ENCODE peak calls at places on chromosomes 16 and 17, in ten cellular contexts. A is BE2C, S is HFF-Myc, R is astrocyte, M is choroid plexus epithelial cell, Q is Karpas-422, N is heart left ventricle, X is HL-60, C is kidney, W is left lung. V is an unnamed sample.

GRCh38 chr17:82301916-82302497 is 15.4 kb downstream of the CD7 start:
- DNase-seq in A (no peak), S (no peak), R (no peak), M (no peak), Q (no peak), N (no peak), X (peak), C (peak), W (no peak), V (peak)

GRCh38 chr16:87344931-87345631 is 27.9 kb upstream of the C16orf95 start:
- DNase-seq in A (no peak), S (no peak), R (no peak), M (peak), Q (no peak), N (peak), X (peak), C (no peak), W (peak), V (peak)

GRCh38 chr17:57603978-57604377 is 141.1 kb downstream of the CCDC182 start:
- DNase-seq in A (no peak), S (no peak), R (no peak), M (no peak), Q (peak), N (no peak), X (peak), C (no peak), W (no peak), V (peak)

GRCh38 chr17:10001296-10001904 is 96.3 kb upstream of the RCVRN start:
- DNase-seq in A (no peak), S (no peak), R (no peak), M (no peak), Q (no peak), N (no peak), X (no peak), C (no peak), W (no peak), V (no peak)

GRCh38 chr16:89801800-89802199 is 14.6 kb downstream of the FANCA start:
- DNase-seq in A (no peak), S (peak), R (no peak), M (peak), Q (no peak), N (no peak), X (no peak), C (no peak), W (no peak), V (no peak)

GRCh38 chr17:12485361-12485911 is 180.3 kb upstream of the MYOCD start:
- DNase-seq in A (no peak), S (no peak), R (peak), M (peak), Q (no peak), N (no peak), X (no peak), C (no peak), W (no peak), V (no peak)

GRCh38 chr16:50263940-50264929 is 2.1 kb upstream of the ADCY7 start:
- DNase-seq in A (no peak), S (no peak), R (peak), M (no peak), Q (no peak), N (no peak), X (no peak), C (peak), W (no peak), V (no peak)

GRCh38 chr16:68656771-68657170 is 11.7 kb downstream of the CDH3 start:
- DNase-seq in A (no peak), S (no peak), R (no peak), M (no peak), Q (no peak), N (no peak), X (no peak), C (no peak), W (no peak), V (no peak)

GRCh38 chr17:73787721-73788051 is 143.4 kb upstream of the SDK2 start:
- DNase-seq in A (no peak), S (no peak), R (no peak), M (no peak), Q (no peak), N (no peak), X (no peak), C (no peak), W (no peak), V (no peak)

GRCh38 chr17:36731091-36731490 is 129.7 kb downstream of the MRM1 start:
- DNase-seq in A (no peak), S (no peak), R (no peak), M (no peak), Q (no peak), N (no peak), X (no peak), C (no peak), W (no peak), V (no peak)

GRCh38 chr17:44355642-44356099 is 8.0 kb downstream of the FAM171A2 start:
- DNase-seq in A (no peak), S (no peak), R (no peak), M (no peak), Q (no peak), N (no peak), X (no peak), C (no peak), W (no peak), V (no peak)

GRCh38 chr17:63740464-63741181 is 976 bp downstream of the STRADA start:
- DNase-seq in A (no peak), S (no peak), R (no peak), M (peak), Q (peak), N (no peak), X (no peak), C (no peak), W (no peak), V (no peak)

GRCh38 chr17:2178798-2179505 is 124.0 kb downstream of the HIC1 start:
- DNase-seq in A (no peak), S (no peak), R (no peak), M (peak), Q (no peak), N (peak), X (no peak), C (peak), W (peak), V (peak)

GRCh38 chr16:87461466-87461975 is 31.3 kb downstream of the ZCCHC14 start:
- DNase-seq in A (peak), S (no peak), R (peak), M (peak), Q (peak), N (peak), X (peak), C (peak), W (peak), V (peak)

GRCh38 chr17:42849031-42849430 is 2.0 kb upstream of the AOC3 start:
- DNase-seq in A (no peak), S (no peak), R (no peak), M (no peak), Q (no peak), N (no peak), X (no peak), C (no peak), W (no peak), V (no peak)

GRCh38 chr17:75271955-75272847 is 1.2 kb upstream of the MIF4GD start:
- DNase-seq in A (peak), S (no peak), R (no peak), M (no peak), Q (peak), N (peak), X (peak), C (no peak), W (no peak), V (no peak)

GRCh38 chr17:59827721-59828477 is 64.8 kb downstream of the TUBD1 start:
- DNase-seq in A (peak), S (no peak), R (no peak), M (no peak), Q (no peak), N (no peak), X (no peak), C (no peak), W (no peak), V (no peak)

GRCh38 chr17:42392664-42393415 is 4.6 kb upstream of the STAT3 start:
- DNase-seq in A (no peak), S (no peak), R (no peak), M (no peak), Q (no peak), N (no peak), X (no peak), C (no peak), W (no peak), V (no peak)

GRCh38 chr17:55284001-55284884 is 19.5 kb downstream of the HLF start:
- DNase-seq in A (no peak), S (no peak), R (no peak), M (no peak), Q (no peak), N (no peak), X (no peak), C (no peak), W (no peak), V (peak)

GRCh38 chr17:20310481-20310880 is 156.9 kb downstream of the LGALS9B start:
- DNase-seq in A (no peak), S (no peak), R (no peak), M (no peak), Q (no peak), N (no peak), X (no peak), C (no peak), W (no peak), V (no peak)

GRCh38 chr16:29699324-29700219 is 20.6 kb downstream of the QPRT start:
- DNase-seq in A (no peak), S (no peak), R (no peak), M (no peak), Q (peak), N (no peak), X (no peak), C (no peak), W (no peak), V (peak)

GRCh38 chr17:2736956-2737355 is 12.5 kb downstream of the CCDC92B start:
- DNase-seq in A (peak), S (no peak), R (no peak), M (no peak), Q (no peak), N (no peak), X (no peak), C (no peak), W (no peak), V (no peak)

GRCh38 chr16:1794908-1795666 is 1.6 kb upstream of the IGFALS start:
- DNase-seq in A (no peak), S (no peak), R (no peak), M (no peak), Q (no peak), N (peak), X (no peak), C (peak), W (no peak), V (no peak)

GRCh38 chr16:16014329-16015224 is 65.2 kb downstream of the ABCC1 start:
- DNase-seq in A (peak), S (no peak), R (peak), M (peak), Q (no peak), N (peak), X (no peak), C (peak), W (no peak), V (no peak)

GRCh38 chr17:77089118-77089477 is 51.7 kb upstream of the SEC14L1 start:
- DNase-seq in A (no peak), S (no peak), R (no peak), M (no peak), Q (peak), N (no peak), X (no peak), C (no peak), W (no peak), V (no peak)

GRCh38 chr16:56360117-56361008 is 65.0 kb downstream of the AMFR start:
- DNase-seq in A (no peak), S (no peak), R (no peak), M (no peak), Q (no peak), N (no peak), X (no peak), C (peak), W (no peak), V (no peak)

GRCh38 chr16:4179020-4179419 is 62.8 kb upstream of the ADCY9 start:
- DNase-seq in A (no peak), S (no peak), R (peak), M (peak), Q (no peak), N (no peak), X (peak), C (no peak), W (peak), V (no peak)

GRCh38 chr17:63286254-63286653 is 159.9 kb downstream of the CYB561 start:
- DNase-seq in A (no peak), S (no peak), R (no peak), M (no peak), Q (no peak), N (no peak), X (no peak), C (no peak), W (no peak), V (no peak)

GRCh38 chr17:67390646-67391480 is 13.8 kb downstream of the PITPNC1 start:
- DNase-seq in A (no peak), S (peak), R (peak), M (peak), Q (no peak), N (peak), X (no peak), C (peak), W (peak), V (peak)

GRCh38 chr16:230949-231348 is 1.7 kb upstream of the LUC7L start:
- DNase-seq in A (no peak), S (no peak), R (no peak), M (no peak), Q (no peak), N (no peak), X (no peak), C (no peak), W (no peak), V (no peak)

GRCh38 chr17:55448681-55449080 is 27.0 kb upstream of the MMD start:
- DNase-seq in A (no peak), S (peak), R (peak), M (peak), Q (no peak), N (no peak), X (no peak), C (no peak), W (no peak), V (no peak)

GRCh38 chr16:29645699-29646187 is 17.3 kb upstream of the SPN start:
- DNase-seq in A (peak), S (no peak), R (no peak), M (peak), Q (peak), N (no peak), X (peak), C (no peak), W (no peak), V (no peak)

GRCh38 chr17:74584307-74584706 is 7.8 kb downstream of the CD300LD start:
- DNase-seq in A (no peak), S (no peak), R (no peak), M (no peak), Q (no peak), N (no peak), X (no peak), C (no peak), W (no peak), V (no peak)

GRCh38 chr16:85986931-85987749 is 88.2 kb downstream of the IRF8 start:
- DNase-seq in A (peak), S (no peak), R (no peak), M (no peak), Q (peak), N (no peak), X (no peak), C (peak), W (no peak), V (no peak)

GRCh38 chr17:30969989-30970680 is 704 bp upstream of the RNF135 start:
- DNase-seq in A (no peak), S (no peak), R (peak), M (peak), Q (peak), N (no peak), X (no peak), C (no peak), W (peak), V (peak)
- H3K4me3 ChIP-seq in A (no peak), S (peak), R (peak), M (peak), Q (peak), N (peak), X (peak), C (peak), W (peak), V (no peak)

GRCh38 chr16:54454616-54455015 is 168.0 kb upstream of the IRX3 start:
- DNase-seq in A (no peak), S (no peak), R (no peak), M (no peak), Q (no peak), N (no peak), X (no peak), C (no peak), W (no peak), V (no peak)
- H3K4me3 ChIP-seq in A (no peak), S (no peak), R (no peak), M (no peak), Q (no peak), N (no peak), X (no peak), C (no peak), W (no peak), V (no peak)

GRCh38 chr17:69326302-69327059 is 452 bp downstream of the ABCA5 start:
- DNase-seq in A (no peak), S (no peak), R (peak), M (peak), Q (peak), N (no peak), X (no peak), C (no peak), W (no peak), V (no peak)
- H3K4me3 ChIP-seq in A (peak), S (peak), R (peak), M (peak), Q (peak), N (peak), X (peak), C (peak), W (peak), V (peak)

DNA sequence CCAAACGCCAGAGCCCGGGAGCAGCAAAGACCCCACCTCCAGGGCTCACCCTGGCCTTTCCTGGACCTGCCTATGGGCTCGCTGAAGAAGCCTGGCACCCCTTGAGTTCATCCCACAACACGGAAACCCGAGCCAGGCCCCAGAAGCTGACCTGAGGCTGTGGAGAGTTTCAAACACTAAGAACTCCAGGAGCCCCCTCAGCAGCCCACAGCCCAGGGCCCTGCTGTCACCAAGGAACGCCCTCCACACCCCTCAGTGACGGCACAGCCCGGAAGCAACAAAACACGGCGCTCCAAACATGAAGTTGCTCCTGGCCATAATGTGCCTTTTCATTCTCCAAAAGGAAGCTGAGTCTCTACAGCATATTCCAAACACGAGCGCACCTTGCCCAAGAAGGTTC is 9.2 kb downstream of the SLC38A10 start:
- DNase-seq in A (no peak), S (no peak), R (no peak), M (no peak), Q (no peak), N (no peak), X (no peak), C (no peak), W (no peak), V (no peak)
- H3K4me3 ChIP-seq in A (no peak), S (no peak), R (no peak), M (peak), Q (no peak), N (peak), X (peak), C (no peak), W (no peak), V (no peak)